ENCODE peak calls at places on chromosome 11, in ten cellular contexts. D is Jurkat, Clone E6-1; G is body of pancreas; A is mucosa of descending colon; C is neuronal stem cell; L is aorta; U is thoracic aorta; T is right cardiac atrium; Z is A549; I is fibroblast of lung. Y is an unnamed sample.

GRCh38 chr11:134223066-134223465 is 701 bp downstream of the NCAPD3 start:
- DNase-seq in Z (peak; percentile 2), T (no peak), I (no peak), D (peak; percentile 11), G (no peak), A (no peak), U (no peak), C (no peak), L (no peak), Y (no peak)

GRCh38 chr11:6681949-6682348 is 1.2 kb downstream of the MRPL17 start:
- DNase-seq in T (no peak), L (no peak), D (no peak), G (peak; percentile 12), A (no peak), C (no peak), I (no peak), Z (no peak), U (no peak), Y (no peak)

GRCh38 chr11:110878513-110878912 is 166.3 kb upstream of the ARHGAP20 start:
- DNase-seq in T (no peak), D (no peak), G (no peak), A (no peak), L (no peak), I (peak; percentile 58), Z (no peak), C (no peak), U (no peak), Y (no peak)

GRCh38 chr11:69520186-69520585 is 38.7 kb downstream of the LINC01488 start:
- DNase-seq in D (no peak), Z (no peak), C (no peak), I (no peak), L (peak; percentile 9), A (no peak), G (no peak), U (no peak), T (no peak), Y (no peak)

GRCh38 chr11:72079776-72080325 is 491 bp downstream of the NUMA1 start:
- DNase-seq in C (no peak), L (no peak), D (peak; percentile 33), G (peak; percentile 34), T (no peak), U (no peak), Z (no peak), A (peak; percentile 59), I (peak; percentile 42), Y (peak; percentile 75)

GRCh38 chr11:9211322-9211721 is 53.8 kb downstream of the DENND5A start:
- DNase-seq in A (no peak), I (no peak), C (no peak), T (no peak), U (no peak), L (no peak), Z (no peak), G (no peak), D (no peak), Y (no peak)

GRCh38 chr11:27100534-27100933 is 59.9 kb downstream of the BBOX1 start:
- DNase-seq in U (no peak), D (no peak), G (no peak), C (no peak), I (peak; percentile 34), L (no peak), Z (no peak), T (peak; percentile 42), A (no peak), Y (no peak)

GRCh38 chr11:79060081-79060480 is 380.7 kb downstream of the TENM4 start:
- DNase-seq in L (no peak), D (no peak), A (no peak), G (no peak), T (no peak), Z (no peak), I (no peak), U (no peak), C (no peak), Y (no peak)

GRCh38 chr11:107928767-107929507 is 689 bp downstream of the RAB39A start:
- DNase-seq in G (peak; percentile 20), Z (peak; percentile 4), I (no peak), C (peak; percentile 6), T (no peak), U (no peak), D (no peak), L (no peak), A (peak; percentile 30), Y (no peak)

GRCh38 chr11:134626032-134626431 is 214.0 kb upstream of the B3GAT1 start:
- DNase-seq in Z (no peak), I (no peak), D (no peak), A (no peak), C (no peak), G (no peak), U (no peak), L (peak; percentile 42), T (no peak), Y (no peak)

GRCh38 chr11:2270322-2271076 is at the start of gene ASCL2:
- DNase-seq in U (no peak), G (no peak), T (no peak), Z (no peak), I (no peak), C (no peak), A (no peak), D (no peak), L (no peak), Y (no peak)

GRCh38 chr11:67613313-67613959 is 6.7 kb downstream of the NDUFV1 start:
- DNase-seq in G (no peak), L (no peak), C (no peak), T (peak; percentile 51), U (no peak), Z (no peak), I (no peak), D (no peak), A (no peak), Y (no peak)

GRCh38 chr11:67614730-67615454 is 8.2 kb downstream of the NDUFV1 start:
- DNase-seq in A (no peak), L (no peak), U (no peak), D (no peak), I (no peak), T (peak; percentile 54), G (no peak), Z (no peak), C (no peak), Y (no peak)

GRCh38 chr11:67615455-67616430 is 9.0 kb downstream of the NDUFV1 start:
- DNase-seq in I (no peak), C (no peak), D (peak; percentile 45), A (peak; percentile 79), T (peak; percentile 68), L (peak; percentile 75), G (peak; percentile 62), Z (peak; percentile 55), U (no peak), Y (peak; percentile 19)

GRCh38 chr11:67612751-67613150 is 6.0 kb downstream of the NDUFV1 start:
- DNase-seq in D (no peak), A (no peak), C (no peak), Z (no peak), T (no peak), U (no peak), L (no peak), G (no peak), I (no peak), Y (no peak)

GRCh38 chr11:67613960-67614715 is 7.4 kb downstream of the NDUFV1 start:
- DNase-seq in D (peak; percentile 90), C (peak; percentile 69), T (peak; percentile 88), U (no peak), Z (peak; percentile 46), L (peak; percentile 90), G (peak; percentile 68), I (peak; percentile 26), A (peak; percentile 78), Y (no peak)
- H3K4me3 ChIP-seq in D (peak overlapping the region; percentile 52), C (no peak overlapping the region), T (no peak overlapping the region), U (peak overlapping the region; percentile 73), Z (no peak overlapping the region), L (peak overlapping the region; percentile 5), G (no peak overlapping the region), I (peak overlapping the region; percentile 21), A (no peak overlapping the region), Y (no peak overlapping the region)

DNA sequence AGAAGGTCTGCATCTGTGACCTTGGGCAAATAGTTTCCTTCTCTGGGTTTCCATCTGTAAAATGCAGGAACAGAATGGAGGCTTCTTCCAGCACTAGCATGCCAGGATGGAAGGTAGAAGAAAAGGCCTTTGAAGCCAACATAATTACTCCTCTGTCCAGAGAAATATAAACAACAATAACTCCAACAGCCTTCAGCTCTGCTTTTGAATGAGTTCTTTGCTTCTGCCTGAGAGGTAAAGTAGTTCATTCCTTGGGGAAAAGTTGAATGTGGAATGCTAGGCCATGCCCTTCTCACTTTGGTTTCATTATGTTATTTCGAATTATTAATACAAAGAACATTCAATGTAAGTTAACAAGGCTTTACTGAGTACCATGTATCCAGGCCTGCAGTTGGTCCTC is 61.2 kb upstream of the BLID start:
- DNase-seq in U (no peak), L (no peak), A (no peak), T (no peak), Z (no peak), D (no peak), G (no peak), C (no peak), I (no peak), Y (no peak)
- H3K4me3 ChIP-seq in U (peak overlapping the region; percentile 13), L (peak overlapping the region; percentile 6), A (no peak overlapping the region), T (no peak overlapping the region), Z (no peak overlapping the region), D (no peak overlapping the region), G (no peak overlapping the region), C (no peak overlapping the region), I (peak overlapping the region; percentile 70), Y (no peak overlapping the region)

DNA sequence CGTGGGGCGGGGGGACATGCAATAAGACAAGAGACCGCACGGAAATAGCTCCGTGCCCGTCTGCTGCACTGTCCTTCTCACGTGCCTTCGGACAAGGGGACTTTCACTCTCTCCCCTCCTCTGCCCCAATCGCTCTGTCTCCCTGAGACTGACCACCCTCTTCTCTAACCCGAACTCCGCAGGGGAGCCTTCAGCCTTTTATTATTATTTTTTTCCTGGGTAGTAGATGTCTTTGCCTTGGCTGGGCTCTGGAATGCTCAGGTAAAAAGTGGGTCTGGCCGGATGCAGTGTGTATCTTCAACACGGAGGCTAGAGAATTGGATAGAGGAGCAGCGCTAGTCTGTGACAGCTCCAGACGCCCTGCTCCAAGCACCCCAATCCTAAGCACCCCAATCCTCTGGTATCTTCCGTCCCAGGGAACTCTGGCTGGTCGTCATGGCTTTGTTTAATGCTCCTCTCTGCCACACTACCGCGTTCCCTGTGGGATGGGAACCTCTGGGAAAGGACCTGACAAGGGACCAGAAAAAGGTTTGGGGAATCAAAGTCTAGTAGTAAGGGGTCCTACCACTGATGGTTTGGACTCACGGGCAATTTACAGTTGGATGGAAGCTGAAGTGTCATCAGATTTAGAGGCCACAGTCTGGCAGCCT is 25.1 kb upstream of the ROBO3 start:
- DNase-seq in T (no peak), I (no peak), G (no peak), Z (no peak), C (no peak), L (no peak), A (no peak), U (no peak), D (no peak), Y (no peak)
- H3K4me3 ChIP-seq in T (peak overlapping the region; percentile 67), I (peak overlapping the region; percentile 47), G (no peak overlapping the region), Z (peak overlapping the region; percentile 37), C (peak overlapping the region; percentile 37), L (peak overlapping the region; percentile 42), A (no peak overlapping the region), U (peak overlapping the region; percentile 65), D (no peak overlapping the region), Y (no peak overlapping the region)

DNA sequence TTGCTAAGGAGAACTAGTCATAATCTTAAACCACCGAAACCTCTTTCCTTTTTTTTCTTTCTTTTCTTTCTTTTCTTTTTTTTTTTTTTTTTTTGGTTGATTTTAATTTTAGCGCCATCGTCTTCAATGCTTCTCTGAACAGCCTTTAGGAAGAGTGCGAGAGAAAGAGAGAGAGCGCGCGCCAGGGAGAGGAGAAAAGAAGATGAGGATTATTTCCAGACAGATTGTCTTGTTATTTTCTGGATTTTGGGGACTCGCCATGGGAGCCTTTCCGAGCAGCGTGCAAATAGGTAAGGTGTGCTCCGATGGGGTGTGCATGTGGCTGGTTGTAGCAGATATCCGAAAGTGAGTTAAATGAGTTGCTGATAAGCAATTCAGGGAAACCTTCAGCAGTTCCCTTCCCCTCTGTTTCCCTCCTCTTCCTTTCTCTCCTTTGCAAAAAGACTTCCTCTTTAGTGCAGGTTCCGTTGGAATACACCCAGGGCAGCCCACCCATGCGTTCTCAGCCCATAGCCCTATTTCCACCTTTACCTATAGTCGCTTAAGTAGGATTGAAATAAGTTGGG is 1.0 kb downstream of the GRIA4 start:
- DNase-seq in Z (no peak), G (no peak), C (no peak), L (no peak), D (no peak), T (no peak), U (no peak), I (no peak), A (no peak), Y (no peak)
- H3K4me3 ChIP-seq in Z (peak overlapping the region; percentile 26), G (no peak overlapping the region), C (peak overlapping the region; percentile 63), L (no peak overlapping the region), D (no peak overlapping the region), T (peak overlapping the region; percentile 6), U (peak overlapping the region; percentile 67), I (peak overlapping the region; percentile 53), A (no peak overlapping the region), Y (no peak overlapping the region)

Y was measured in LNCaP clone FGC.